ENCODE peak calls at places on chromosome 13, in eight cellular contexts. Q is A549, Z is lower leg skin, V is Calu3, C is heart left ventricle, N is psoas muscle, J is cardiac muscle cell, P is thyroid gland. F is an unnamed sample.

GRCh38 chr13:49288458-49288857 is 40.7 kb downstream of the CDADC1 start:
- DNase-seq in Q (no peak), Z (no peak), V (no peak), C (no peak), N (no peak), J (no peak), P (no peak), F (no peak)

GRCh38 chr13:64090311-64090710 is 2674.7 kb upstream of the PCDH20 start:
- DNase-seq in Q (no peak), Z (no peak), V (no peak), C (no peak), N (no peak), J (no peak), P (no peak), F (no peak)

GRCh38 chr13:41452462-41452861 is 4.9 kb upstream of the RGCC start:
- DNase-seq in Q (no peak), Z (no peak), V (no peak), C (no peak), N (no peak), J (no peak), P (no peak), F (no peak)

GRCh38 chr13:48828962-48829405 is 146.7 kb upstream of the FNDC3A start:
- DNase-seq in Q (peak; percentile 18), Z (no peak), V (peak; percentile 19), C (no peak), N (no peak), J (no peak), P (no peak), F (no peak)

GRCh38 chr13:92682832-92683517 is 543.6 kb upstream of the GPC6 start:
- DNase-seq in Q (no peak), Z (no peak), V (no peak), C (no peak), N (no peak), J (no peak), P (no peak), F (no peak)

GRCh38 chr13:109412232-109412935 is 374.0 kb downstream of the IRS2 start:
- DNase-seq in Q (peak; percentile 60), Z (no peak), V (peak; percentile 0), C (peak; percentile 69), N (no peak), J (peak; percentile 91), P (peak; percentile 20), F (peak; percentile 81)

GRCh38 chr13:25064396-25064795 is 31.5 kb upstream of the PABPC3 start:
- DNase-seq in Q (no peak), Z (no peak), V (no peak), C (no peak), N (no peak), J (no peak), P (no peak), F (no peak)

GRCh38 chr13:95122063-95122462 is 179.2 kb downstream of the ABCC4 start:
- DNase-seq in Q (peak; percentile 62), Z (no peak), V (no peak), C (no peak), N (no peak), J (no peak), P (no peak), F (no peak)

GRCh38 chr13:24629320-24629719 is 50.9 kb upstream of the ATP12A start:
- DNase-seq in Q (no peak), Z (no peak), V (no peak), C (no peak), N (no peak), J (no peak), P (no peak), F (no peak)

GRCh38 chr13:30133976-30134375 is 173.4 kb downstream of the KATNAL1 start:
- DNase-seq in Q (no peak), Z (no peak), V (no peak), C (no peak), N (peak; percentile 50), J (no peak), P (no peak), F (no peak)

GRCh38 chr13:55816976-55817601 is 1323.6 kb upstream of the PRR20A start:
- DNase-seq in Q (no peak), Z (no peak), V (no peak), C (no peak), N (no peak), J (no peak), P (no peak), F (no peak)

GRCh38 chr13:114020750-114021463 is 47.0 kb upstream of the C13orf46 start:
- DNase-seq in Q (no peak), Z (no peak), V (no peak), C (peak; percentile 12), N (no peak), J (no peak), P (no peak), F (peak; percentile 6)

GRCh38 chr13:110554227-110554836 is 7.2 kb downstream of the RAB20 start:
- DNase-seq in Q (no peak), Z (no peak), V (no peak), C (no peak), N (no peak), J (no peak), P (no peak), F (no peak)

GRCh38 chr13:75416327-75417005 is 65.5 kb downstream of the TBC1D4 start:
- DNase-seq in Q (no peak), Z (no peak), V (no peak), C (no peak), N (no peak), J (peak; percentile 30), P (no peak), F (no peak)

GRCh38 chr13:30109471-30110135 is 197.7 kb downstream of the KATNAL1 start:
- DNase-seq in Q (no peak), Z (no peak), V (no peak), C (no peak), N (no peak), J (no peak), P (no peak), F (no peak)

GRCh38 chr13:110340812-110341444 is 33.8 kb downstream of the COL4A2 start:
- DNase-seq in Q (no peak), Z (peak; percentile 54), V (no peak), C (peak; percentile 88), N (peak; percentile 87), J (peak; percentile 28), P (peak; percentile 40), F (no peak)

GRCh38 chr13:76795701-76796695 is 90.2 kb downstream of the KCTD12 start:
- DNase-seq in Q (no peak), Z (no peak), V (no peak), C (no peak), N (no peak), J (no peak), P (no peak), F (no peak)

GRCh38 chr13:32650705-32651311 is 64.6 kb downstream of the PDS5B start:
- DNase-seq in Q (peak; percentile 71), Z (peak; percentile 26), V (peak; percentile 48), C (peak; percentile 41), N (no peak), J (peak; percentile 74), P (peak; percentile 46), F (peak; percentile 45)

GRCh38 chr13:47332149-47332548 is 435.3 kb upstream of the HTR2A start:
- DNase-seq in Q (no peak), Z (no peak), V (no peak), C (no peak), N (no peak), J (no peak), P (no peak), F (no peak)

GRCh38 chr13:48436661-48437242 is 23.8 kb upstream of the LPAR6 start:
- DNase-seq in Q (no peak), Z (no peak), V (no peak), C (no peak), N (no peak), J (peak; percentile 24), P (no peak), F (no peak)

GRCh38 chr13:32663660-32664059 is 77.4 kb downstream of the PDS5B start:
- DNase-seq in Q (no peak), Z (no peak), V (no peak), C (no peak), N (no peak), J (no peak), P (no peak), F (no peak)

GRCh38 chr13:20828540-20829364 is 55.0 kb upstream of the EEF1AKMT1 start:
- DNase-seq in Q (peak; percentile 40), Z (no peak), V (peak; percentile 33), C (no peak), N (no peak), J (peak; percentile 63), P (no peak), F (no peak)

GRCh38 chr13:88196106-88196505 is 524.9 kb downstream of the SLITRK5 start:
- DNase-seq in Q (peak; percentile 0), Z (no peak), V (no peak), C (no peak), N (no peak), J (no peak), P (no peak), F (no peak)
- TF ChIP-seq CTCF in Q (no peak), Z (no peak), V (no peak), C (no peak), N (no peak), J (no peak), P (no peak), F (no peak)

GRCh38 chr13:52845766-52846566 is 2.5 kb downstream of the PCDH8 start:
- DNase-seq in Q (no peak), Z (no peak), V (no peak), C (no peak), N (peak; percentile 48), J (peak; percentile 36), P (peak; percentile 59), F (peak; percentile 91)
- TF ChIP-seq CTCF in Q (no peak), Z (no peak), V (peak; percentile 13), C (peak; percentile 11), N (no peak), J (peak; percentile 31), P (peak; percentile 12), F (peak; percentile 32)

GRCh38 chr13:71240906-71241305 is 626.1 kb downstream of the DACH1 start:
- DNase-seq in Q (no peak), Z (no peak), V (no peak), C (no peak), N (no peak), J (peak; percentile 15), P (no peak), F (no peak)
- TF ChIP-seq CTCF in Q (no peak), Z (no peak), V (no peak), C (peak; percentile 35), N (peak; percentile 36), J (peak; percentile 51), P (no peak), F (peak; percentile 34)

DNA sequence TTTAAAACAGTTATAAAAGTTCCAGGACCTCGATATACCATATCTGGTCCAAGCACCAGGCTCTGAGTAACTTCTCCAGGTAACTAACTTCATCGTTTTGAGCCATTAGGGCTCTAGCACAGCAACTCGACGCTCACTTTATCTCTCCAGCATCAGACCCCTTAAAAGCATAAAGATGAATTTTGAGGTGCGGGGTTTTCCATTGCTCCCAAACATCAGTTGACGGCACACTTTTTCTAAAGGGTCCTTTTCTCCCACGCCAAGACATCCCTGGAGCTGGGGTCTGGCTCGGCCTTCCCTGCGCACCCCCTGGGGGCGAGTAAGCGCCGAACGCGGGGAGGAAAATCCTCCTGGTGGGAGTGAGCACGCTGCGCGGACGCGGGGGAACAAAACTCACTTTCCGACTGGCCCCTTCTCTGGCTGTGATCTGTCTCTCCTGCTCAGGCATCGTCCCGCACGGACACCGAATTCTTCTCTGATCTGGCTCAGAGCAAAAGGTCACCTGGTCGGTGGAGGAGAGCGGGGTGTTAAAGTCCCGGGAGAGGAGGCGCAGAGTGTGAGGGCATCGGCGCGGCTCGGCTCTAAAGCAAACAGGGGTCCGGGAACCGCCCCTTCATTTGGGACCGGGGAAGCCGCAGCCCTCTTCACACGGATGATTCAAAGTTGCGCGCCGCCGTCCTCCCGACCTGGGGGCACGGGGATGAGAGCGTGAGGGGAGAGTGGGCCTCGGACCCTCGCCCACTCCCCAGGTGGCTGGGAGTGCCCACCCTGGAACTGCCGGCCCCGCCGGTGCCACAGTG is at the start of gene ATP7B:
- DNase-seq in Q (peak; percentile 5), Z (no peak), V (no peak), C (peak; percentile 30), N (peak; percentile 49), J (peak; percentile 52), P (peak; percentile 34), F (peak; percentile 55)
- TF ChIP-seq CTCF in Q (no peak), Z (no peak), V (no peak), C (no peak), N (peak; percentile 4), J (no peak), P (no peak), F (no peak)